ENCODE peak calls at places on chromosomes 11 and 22, in four cellular contexts. J is fibroblast of lung, I is neural progenitor cell, Z is GM23248. N is an unnamed sample.
A peak's percentile ranks its signal among the peaks of the same experiment; 100 is the strongest.

GRCh38 chr11:133070790-133071189 is 461.5 kb downstream of the OPCML start:
- DNase-seq in J (no peak), Z (no peak), I (no peak), N (no peak)

GRCh38 chr11:24298126-24298525 is 198.7 kb upstream of the LUZP2 start:
- DNase-seq in J (no peak), I (no peak), Z (peak; percentile 15), N (no peak)

GRCh38 chr11:36431429-36432092 is 78.5 kb downstream of the TRAF6 start:
- DNase-seq in J (peak; percentile 95), Z (peak; percentile 98), I (peak; percentile 10), N (peak; percentile 55)

GRCh38 chr11:831132-831864 is 1.5 kb upstream of the CD151 start:
- DNase-seq in I (peak; percentile 49), J (peak; percentile 46), Z (peak; percentile 77), N (no peak)

GRCh38 chr11:9495780-9496514 is 35.1 kb downstream of the ZNF143 start:
- DNase-seq in Z (no peak), J (no peak), I (no peak), N (no peak)

GRCh38 chr22:23289130-23289503 is 108.8 kb downstream of the BCR start:
- DNase-seq in I (no peak), J (no peak), Z (no peak), N (no peak)

GRCh38 chr11:36569095-36569494 is 1.3 kb downstream of the RAG1 start:
- DNase-seq in I (no peak), J (no peak), Z (no peak), N (no peak)

GRCh38 chr11:65569164-65569972 is 909 bp upstream of the ZNRD2 start:
- DNase-seq in J (no peak), Z (peak; percentile 17), I (no peak), N (no peak)

GRCh38 chr11:3894128-3894731 is 38.8 kb downstream of the STIM1 start:
- DNase-seq in Z (peak; percentile 30), I (no peak), J (no peak), N (no peak)

GRCh38 chr11:10506013-10506370 is 35.0 kb downstream of the RNF141 start:
- DNase-seq in I (no peak), J (no peak), Z (no peak), N (peak; percentile 46)

GRCh38 chr11:87338046-87338639 is 300.4 kb downstream of the TMEM135 start:
- DNase-seq in J (no peak), I (no peak), Z (peak; percentile 10), N (no peak)

GRCh38 chr22:32810241-32811133 is 9.0 kb downstream of the TIMP3 start:
- DNase-seq in I (peak; percentile 41), Z (peak; percentile 50), J (peak; percentile 59), N (no peak)

GRCh38 chr11:35190804-35191348 is 51.9 kb downstream of the CD44 start:
- DNase-seq in J (peak; percentile 94), I (no peak), Z (no peak), N (no peak)
- H3K4me2 ChIP-seq in J (no peak overlapping the region), I (no peak overlapping the region), Z (no peak overlapping the region), N (no peak overlapping the region)

DNA sequence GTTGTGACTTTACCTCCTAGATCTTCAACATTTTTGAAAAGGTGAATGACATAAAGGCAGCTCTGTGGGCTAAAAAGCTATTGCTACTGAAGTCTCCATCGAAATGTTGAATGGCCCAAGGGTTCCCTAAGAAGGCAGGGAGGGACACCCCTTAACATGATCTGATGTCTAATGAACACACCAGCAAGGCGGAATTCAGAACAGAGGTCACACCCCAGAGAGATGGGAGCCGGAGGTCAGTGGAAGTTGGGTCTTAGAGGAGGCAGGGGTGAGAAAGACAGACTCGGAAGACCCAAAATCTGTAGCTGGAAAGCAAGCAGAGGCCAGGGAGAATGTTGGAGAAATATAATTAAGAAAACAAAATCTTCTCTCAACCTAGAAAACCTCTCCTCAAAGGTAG is 79.0 kb downstream of the TRIM29 start:
- DNase-seq in I (no peak), Z (no peak), J (no peak), N (no peak)
- H3K9ac ChIP-seq in I (no peak overlapping the region), Z (no peak overlapping the region), J (no peak overlapping the region), N (no peak overlapping the region)

GRCh38 chr11:57205046-57205671 is 23.4 kb downstream of the LRRC55 start:
- DNase-seq in Z (peak; percentile 94), I (no peak), J (peak; percentile 43), N (no peak)

GRCh38 chr11:57203882-57204281 is 22.1 kb downstream of the LRRC55 start:
- DNase-seq in Z (no peak), J (no peak), I (no peak), N (no peak)

GRCh38 chr11:57200937-57201336 is 19.2 kb downstream of the LRRC55 start:
- DNase-seq in Z (no peak), I (no peak), J (no peak), N (no peak)

GRCh38 chr11:57202282-57202681 is 20.5 kb downstream of the LRRC55 start:
- DNase-seq in Z (no peak), I (no peak), J (no peak), N (no peak)

DNA sequence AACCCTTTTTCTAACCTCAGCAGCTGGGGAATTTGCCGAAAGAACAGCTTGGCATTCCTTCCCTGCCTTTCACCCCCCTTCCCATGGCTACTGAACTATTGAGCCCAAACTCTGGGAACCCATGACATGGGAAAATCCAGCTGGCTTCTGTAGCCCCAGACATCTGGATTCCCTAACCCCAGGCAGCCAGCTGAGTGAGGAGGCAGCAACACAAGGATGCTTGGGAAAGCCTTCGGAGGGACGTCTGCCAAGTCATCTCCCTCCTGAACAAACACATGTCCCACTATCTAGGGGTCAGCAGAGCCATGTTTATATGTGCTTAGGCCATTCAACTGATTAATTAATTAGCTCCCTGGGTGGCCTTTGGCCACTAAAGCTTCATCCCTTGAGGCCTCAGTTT is 21.6 kb downstream of the LRRC55 start:
- DNase-seq in I (peak; percentile 50), J (peak; percentile 85), Z (peak; percentile 8), N (no peak)
- H3K4me1 ChIP-seq in I (peaks cover 37% of the 10 kb centered on the region), J (no peaks in the 10 kb centered on the region), Z (peaks cover 7% of the 10 kb centered on the region), N (no peaks in the 10 kb centered on the region)

DNA sequence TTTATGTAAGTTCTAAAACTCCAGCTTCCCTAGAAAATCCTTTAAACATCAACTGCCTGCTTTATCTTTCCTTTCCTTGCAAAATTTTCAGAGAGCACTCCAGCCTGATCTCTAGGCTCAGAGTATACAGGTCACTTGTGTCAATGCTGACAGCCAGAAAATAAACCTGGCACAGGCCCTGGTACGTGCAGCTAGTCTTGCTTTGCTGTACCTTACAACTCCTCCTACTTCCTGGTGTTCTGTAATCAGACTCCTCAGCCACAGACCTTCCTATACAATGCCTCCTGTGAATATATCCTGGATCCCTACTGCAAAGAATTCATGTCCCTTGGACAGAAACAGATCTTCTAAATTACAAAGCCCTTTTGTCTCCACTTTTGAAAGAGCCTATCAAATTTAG is 24.2 kb upstream of the TMEM123 start:
- DNase-seq in I (peak; percentile 23), J (no peak), Z (no peak), N (no peak)
- H3K4me2 ChIP-seq in I (peak overlapping the region; percentile 3), J (no peak overlapping the region), Z (no peak overlapping the region), N (peak overlapping the region; percentile 56)

GRCh38 chr11:76208438-76208828 is 2.1 kb upstream of the WNT11 start:
- DNase-seq in I (no peak), J (no peak), Z (no peak), N (no peak)
- H3K9ac ChIP-seq in I (no peak overlapping the region), J (no peak overlapping the region), Z (no peak overlapping the region), N (no peak overlapping the region)

GRCh38 chr11:45853616-45854219 is 6.4 kb downstream of the CRY2 start:
- DNase-seq in J (no peak), I (no peak), Z (no peak), N (no peak)
- H3K4me1 ChIP-seq in J (peaks cover 19% of the 10 kb centered on the region), I (peaks cover 9% of the 10 kb centered on the region), Z (peaks cover 50% of the 10 kb centered on the region), N (peaks cover 2% of the 10 kb centered on the region)